ENCODE peak calls at places on chromosomes 7 and 10, in seven cellular contexts. One of them, this sample, is unnamed.

GRCh38 chr10:69254877-69255276 is 23.4 kb upstream of the HK1 start:
- DNase-seq in transverse colon: no peak
- DNase-seq in epithelial cell of esophagus: no peak
- DNase-seq in psoas muscle: no peak
- DNase-seq in cardiac muscle cell: no peak
- DNase-seq in RWPE1: no peak
- DNase-seq in AG09309: no peak
- DNase-seq in this sample: no peak

GRCh38 chr7:27185708-27186449 is 847 bp upstream of the HOXA11 start:
- DNase-seq in psoas muscle: no peak
- DNase-seq in transverse colon: peak; percentile 20
- DNase-seq in AG09309: no peak
- DNase-seq in epithelial cell of esophagus: no peak
- DNase-seq in RWPE1: no peak
- DNase-seq in cardiac muscle cell: no peak
- DNase-seq in this sample: no peak

GRCh38 chr7:30703756-30704155 is 21.5 kb upstream of the CRHR2 start:
- DNase-seq in RWPE1: no peak
- DNase-seq in AG09309: no peak
- DNase-seq in transverse colon: no peak
- DNase-seq in cardiac muscle cell: peak; percentile 23
- DNase-seq in epithelial cell of esophagus: no peak
- DNase-seq in psoas muscle: no peak
- DNase-seq in this sample: no peak

GRCh38 chr7:14850039-14850438 is 52.5 kb downstream of the DGKB start:
- DNase-seq in epithelial cell of esophagus: peak; percentile 48
- DNase-seq in psoas muscle: no peak
- DNase-seq in transverse colon: no peak
- DNase-seq in AG09309: no peak
- DNase-seq in RWPE1: peak; percentile 2
- DNase-seq in cardiac muscle cell: peak; percentile 14
- DNase-seq in this sample: no peak

GRCh38 chr7:23106491-23106800 is 861 bp downstream of the KLHL7 start:
- DNase-seq in AG09309: no peak
- DNase-seq in epithelial cell of esophagus: no peak
- DNase-seq in transverse colon: peak; percentile 38
- DNase-seq in psoas muscle: no peak
- DNase-seq in RWPE1: peak; percentile 34
- DNase-seq in cardiac muscle cell: no peak
- DNase-seq in this sample: no peak

GRCh38 chr10:19412531-19412930 is 363.9 kb downstream of the MALRD1 start:
- DNase-seq in RWPE1: no peak
- DNase-seq in epithelial cell of esophagus: peak; percentile 50
- DNase-seq in transverse colon: no peak
- DNase-seq in AG09309: no peak
- DNase-seq in psoas muscle: no peak
- DNase-seq in cardiac muscle cell: peak; percentile 56
- DNase-seq in this sample: peak; percentile 7

GRCh38 chr7:156438011-156438410 is 202.6 kb upstream of the RNF32 start:
- DNase-seq in RWPE1: no peak
- DNase-seq in cardiac muscle cell: no peak
- DNase-seq in transverse colon: no peak
- DNase-seq in epithelial cell of esophagus: no peak
- DNase-seq in psoas muscle: no peak
- DNase-seq in AG09309: no peak
- DNase-seq in this sample: no peak

GRCh38 chr7:33186187-33186586 is 56.8 kb downstream of the BBS9 start:
- DNase-seq in AG09309: no peak
- DNase-seq in epithelial cell of esophagus: peak; percentile 31
- DNase-seq in RWPE1: no peak
- DNase-seq in psoas muscle: no peak
- DNase-seq in transverse colon: no peak
- DNase-seq in cardiac muscle cell: peak; percentile 73
- DNase-seq in this sample: no peak

GRCh38 chr10:33265621-33266020 is 68.8 kb downstream of the NRP1 start:
- DNase-seq in epithelial cell of esophagus: no peak
- DNase-seq in AG09309: no peak
- DNase-seq in RWPE1: no peak
- DNase-seq in psoas muscle: no peak
- DNase-seq in transverse colon: peak; percentile 67
- DNase-seq in cardiac muscle cell: no peak
- DNase-seq in this sample: no peak

GRCh38 chr7:16778479-16778878 is 24.9 kb downstream of the TSPAN13 start:
- DNase-seq in epithelial cell of esophagus: no peak
- DNase-seq in RWPE1: no peak
- DNase-seq in transverse colon: no peak
- DNase-seq in AG09309: no peak
- DNase-seq in cardiac muscle cell: no peak
- DNase-seq in psoas muscle: no peak
- DNase-seq in this sample: no peak

GRCh38 chr7:111113263-111114017 is 22.5 kb downstream of the LRRN3 start:
- DNase-seq in RWPE1: peak; percentile 7
- DNase-seq in epithelial cell of esophagus: peak; percentile 72
- DNase-seq in AG09309: peak; percentile 28
- DNase-seq in cardiac muscle cell: peak; percentile 70
- DNase-seq in psoas muscle: no peak
- DNase-seq in transverse colon: no peak
- DNase-seq in this sample: no peak

GRCh38 chr7:234712-235553 is 42.6 kb downstream of the FAM20C start:
- DNase-seq in AG09309: no peak
- DNase-seq in RWPE1: peak; percentile 72
- DNase-seq in epithelial cell of esophagus: peak; percentile 65
- DNase-seq in transverse colon: peak; percentile 37
- DNase-seq in cardiac muscle cell: no peak
- DNase-seq in psoas muscle: peak; percentile 82
- DNase-seq in this sample: no peak

GRCh38 chr7:106317971-106318370 is 33.2 kb upstream of the NAMPT start:
- DNase-seq in epithelial cell of esophagus: no peak
- DNase-seq in transverse colon: no peak
- DNase-seq in RWPE1: no peak
- DNase-seq in psoas muscle: no peak
- DNase-seq in cardiac muscle cell: peak; percentile 55
- DNase-seq in AG09309: no peak
- DNase-seq in this sample: no peak

GRCh38 chr7:27170936-27171635 is 3.0 kb downstream of the HOXA10 start:
- DNase-seq in epithelial cell of esophagus: no peak
- DNase-seq in transverse colon: peak; percentile 47
- DNase-seq in AG09309: no peak
- DNase-seq in psoas muscle: no peak
- DNase-seq in RWPE1: no peak
- DNase-seq in cardiac muscle cell: no peak
- DNase-seq in this sample: no peak

GRCh38 chr10:84946984-84947383 is 618.6 kb downstream of the CCSER2 start:
- DNase-seq in epithelial cell of esophagus: no peak
- DNase-seq in RWPE1: no peak
- DNase-seq in transverse colon: no peak
- DNase-seq in psoas muscle: no peak
- DNase-seq in AG09309: no peak
- DNase-seq in cardiac muscle cell: no peak
- DNase-seq in this sample: no peak

GRCh38 chr7:52592698-52593097 is 442.7 kb upstream of the POM121L12 start:
- DNase-seq in AG09309: no peak
- DNase-seq in RWPE1: no peak
- DNase-seq in epithelial cell of esophagus: no peak
- DNase-seq in transverse colon: no peak
- DNase-seq in cardiac muscle cell: no peak
- DNase-seq in psoas muscle: no peak
- DNase-seq in this sample: no peak

GRCh38 chr10:9294865-9295264 is 1240.4 kb downstream of the GATA3 start:
- DNase-seq in cardiac muscle cell: no peak
- DNase-seq in RWPE1: no peak
- DNase-seq in transverse colon: no peak
- DNase-seq in epithelial cell of esophagus: no peak
- DNase-seq in AG09309: no peak
- DNase-seq in psoas muscle: no peak
- DNase-seq in this sample: no peak

GRCh38 chr7:115676080-115676479 is 354.5 kb downstream of the TFEC start:
- DNase-seq in cardiac muscle cell: peak; percentile 64
- DNase-seq in AG09309: no peak
- DNase-seq in RWPE1: peak; percentile 5
- DNase-seq in psoas muscle: no peak
- DNase-seq in transverse colon: peak; percentile 18
- DNase-seq in epithelial cell of esophagus: peak; percentile 57
- DNase-seq in this sample: no peak

GRCh38 chr7:85820702-85821443 is 634.0 kb upstream of the SEMA3D start:
- DNase-seq in epithelial cell of esophagus: no peak
- DNase-seq in RWPE1: no peak
- DNase-seq in cardiac muscle cell: no peak
- DNase-seq in transverse colon: no peak
- DNase-seq in psoas muscle: no peak
- DNase-seq in AG09309: no peak
- DNase-seq in this sample: no peak

GRCh38 chr10:68428396-68428795 is 21.3 kb upstream of the RUFY2 start:
- DNase-seq in AG09309: no peak
- DNase-seq in RWPE1: no peak
- DNase-seq in epithelial cell of esophagus: no peak
- DNase-seq in psoas muscle: no peak
- DNase-seq in transverse colon: no peak
- DNase-seq in cardiac muscle cell: no peak
- DNase-seq in this sample: no peak

GRCh38 chr7:126959649-126960048 is 293.1 kb downstream of the GRM8 start:
- DNase-seq in transverse colon: no peak
- DNase-seq in psoas muscle: no peak
- DNase-seq in AG09309: no peak
- DNase-seq in epithelial cell of esophagus: no peak
- DNase-seq in cardiac muscle cell: no peak
- DNase-seq in RWPE1: no peak
- DNase-seq in this sample: no peak

GRCh38 chr7:135490783-135491182 is 19.1 kb downstream of the CNOT4 start:
- DNase-seq in RWPE1: no peak
- DNase-seq in epithelial cell of esophagus: peak; percentile 64
- DNase-seq in cardiac muscle cell: peak; percentile 73
- DNase-seq in AG09309: no peak
- DNase-seq in psoas muscle: no peak
- DNase-seq in transverse colon: no peak
- DNase-seq in this sample: no peak

GRCh38 chr7:74164985-74165456 is 9.1 kb upstream of the EIF4H start:
- DNase-seq in transverse colon: no peak
- DNase-seq in AG09309: no peak
- DNase-seq in cardiac muscle cell: peak; percentile 36
- DNase-seq in RWPE1: no peak
- DNase-seq in psoas muscle: no peak
- DNase-seq in epithelial cell of esophagus: no peak
- DNase-seq in this sample: no peak

GRCh38 chr10:12327476-12327875 is 21.9 kb upstream of the CAMK1D start:
- DNase-seq in cardiac muscle cell: no peak
- DNase-seq in epithelial cell of esophagus: peak; percentile 59
- DNase-seq in RWPE1: no peak
- DNase-seq in AG09309: no peak
- DNase-seq in transverse colon: no peak
- DNase-seq in psoas muscle: no peak
- DNase-seq in this sample: no peak

GRCh38 chr7:38825721-38826440 is 83.1 kb downstream of the VPS41 start:
- DNase-seq in RWPE1: no peak
- DNase-seq in psoas muscle: no peak
- DNase-seq in cardiac muscle cell: no peak
- DNase-seq in AG09309: no peak
- DNase-seq in transverse colon: no peak
- DNase-seq in epithelial cell of esophagus: no peak
- DNase-seq in this sample: no peak

GRCh38 chr7:149248777-149249176 is 9.3 kb downstream of the ZNF212 start:
- DNase-seq in psoas muscle: no peak
- DNase-seq in AG09309: no peak
- DNase-seq in RWPE1: no peak
- DNase-seq in epithelial cell of esophagus: no peak
- DNase-seq in transverse colon: no peak
- DNase-seq in cardiac muscle cell: no peak
- DNase-seq in this sample: no peak

GRCh38 chr7:44787041-44787440 is 9.4 kb upstream of the PPIA start:
- DNase-seq in psoas muscle: no peak
- DNase-seq in transverse colon: no peak
- DNase-seq in cardiac muscle cell: no peak
- DNase-seq in epithelial cell of esophagus: no peak
- DNase-seq in AG09309: no peak
- DNase-seq in RWPE1: no peak
- DNase-seq in this sample: no peak

GRCh38 chr10:35355971-35356724 is 19.8 kb downstream of the CCNY start:
- DNase-seq in cardiac muscle cell: peak; percentile 25
- DNase-seq in psoas muscle: no peak
- DNase-seq in AG09309: no peak
- DNase-seq in transverse colon: no peak
- DNase-seq in RWPE1: no peak
- DNase-seq in epithelial cell of esophagus: no peak
- DNase-seq in this sample: no peak

GRCh38 chr10:36492590-36493510 is 632.5 kb upstream of the ANKRD30A start:
- DNase-seq in epithelial cell of esophagus: peak; percentile 34
- DNase-seq in psoas muscle: no peak
- DNase-seq in AG09309: peak; percentile 24
- DNase-seq in cardiac muscle cell: peak; percentile 22
- DNase-seq in transverse colon: no peak
- DNase-seq in RWPE1: no peak
- DNase-seq in this sample: no peak

DNA sequence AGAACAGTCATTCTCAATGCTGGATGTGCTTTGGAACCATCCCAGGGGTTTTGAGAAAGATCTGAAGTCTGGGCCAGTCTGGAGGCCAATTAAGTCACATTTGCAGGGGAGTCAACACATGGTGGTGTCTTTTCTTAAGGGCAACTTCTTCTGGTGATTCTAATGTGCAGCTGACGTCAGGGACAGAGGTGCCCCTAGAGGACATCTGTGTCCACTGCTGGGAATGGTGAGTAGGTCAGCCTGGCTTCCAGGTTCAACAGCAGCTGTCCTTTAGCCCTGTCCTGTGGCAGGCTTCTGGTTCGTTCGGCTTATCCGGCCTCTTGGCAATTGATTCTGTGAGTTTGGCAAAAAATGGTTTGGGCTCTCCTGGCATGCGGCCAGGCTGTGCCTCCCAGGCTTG is 269.7 kb upstream of the HABP2 start:
- DNase-seq in RWPE1: no peak
- DNase-seq in cardiac muscle cell: no peak
- DNase-seq in psoas muscle: no peak
- DNase-seq in AG09309: no peak
- DNase-seq in epithelial cell of esophagus: no peak
- DNase-seq in transverse colon: no peak
- DNase-seq in this sample: no peak
- TF ChIP-seq CTCF in RWPE1: no peak
- TF ChIP-seq CTCF in cardiac muscle cell: no peak
- TF ChIP-seq CTCF in psoas muscle: no peak
- TF ChIP-seq CTCF in AG09309: no peak
- TF ChIP-seq CTCF in epithelial cell of esophagus: no peak
- TF ChIP-seq CTCF in transverse colon: no peak
- TF ChIP-seq CTCF in this sample: no peak

GRCh38 chr7:129970816-129971215 is 18.1 kb upstream of the UBE2H start:
- DNase-seq in cardiac muscle cell: no peak
- DNase-seq in epithelial cell of esophagus: no peak
- DNase-seq in RWPE1: no peak
- DNase-seq in psoas muscle: no peak
- DNase-seq in transverse colon: peak; percentile 80
- DNase-seq in AG09309: no peak
- DNase-seq in this sample: no peak
- TF ChIP-seq CTCF in cardiac muscle cell: no peak
- TF ChIP-seq CTCF in epithelial cell of esophagus: no peak
- TF ChIP-seq CTCF in RWPE1: no peak
- TF ChIP-seq CTCF in psoas muscle: no peak
- TF ChIP-seq CTCF in transverse colon: no peak
- TF ChIP-seq CTCF in AG09309: no peak
- TF ChIP-seq CTCF in this sample: no peak

GRCh38 chr10:30709229-30709628 is 79.7 kb upstream of the LYZL2 start:
- DNase-seq in transverse colon: no peak
- DNase-seq in cardiac muscle cell: no peak
- DNase-seq in epithelial cell of esophagus: no peak
- DNase-seq in RWPE1: no peak
- DNase-seq in psoas muscle: no peak
- DNase-seq in AG09309: no peak
- DNase-seq in this sample: no peak
- TF ChIP-seq CTCF in transverse colon: no peak
- TF ChIP-seq CTCF in cardiac muscle cell: no peak
- TF ChIP-seq CTCF in epithelial cell of esophagus: peak; percentile 6
- TF ChIP-seq CTCF in RWPE1: no peak
- TF ChIP-seq CTCF in psoas muscle: no peak
- TF ChIP-seq CTCF in AG09309: no peak
- TF ChIP-seq CTCF in this sample: no peak

GRCh38 chr10:117005454-117006055 is 568 bp upstream of the SHTN1 start:
- DNase-seq in RWPE1: peak; percentile 16
- DNase-seq in transverse colon: peak; percentile 9
- DNase-seq in cardiac muscle cell: peak; percentile 8
- DNase-seq in psoas muscle: no peak
- DNase-seq in epithelial cell of esophagus: no peak
- DNase-seq in AG09309: no peak
- DNase-seq in this sample: no peak
- TF ChIP-seq CTCF in RWPE1: no peak
- TF ChIP-seq CTCF in transverse colon: no peak
- TF ChIP-seq CTCF in cardiac muscle cell: no peak
- TF ChIP-seq CTCF in psoas muscle: no peak
- TF ChIP-seq CTCF in epithelial cell of esophagus: no peak
- TF ChIP-seq CTCF in AG09309: no peak
- TF ChIP-seq CTCF in this sample: no peak